ENCODE peak calls at places on chromosomes 3 and 15, in nine cellular contexts. E is IMR-90; F is stimulated activated CD4-positive, alpha-beta T cell treated with anti-CD3 and anti-CD28 coated beads, Interleukin-1b, Interleukin-23, amount 100 ng/mL, for 1 hour; R is activated T-cell treated with anti-CD3 and anti-CD28 coated beads, Interleukin-2, amount 50 U/mL, for 1 hour; K is EH; Z is thoracic aorta; A is GM06990; X is skeletal muscle cell; C is HT1080. V is an unnamed sample.

GRCh38 chr3:38039101-38039898 is at the start of gene DLEC1:
- DNase-seq in K (peak; percentile 72), Z (no peak), E (peak; percentile 46), F (peak; percentile 39), X (no peak), A (peak; percentile 76), R (peak; percentile 76), C (no peak), V (peak; percentile 57)

GRCh38 chr3:14125193-14126016 is 553 bp downstream of the TMEM43 start:
- DNase-seq in A (no peak), Z (no peak), E (peak; percentile 94), X (peak; percentile 86), F (no peak), R (peak; percentile 65), K (peak; percentile 97), C (peak; percentile 94), V (no peak)

GRCh38 chr3:187456268-187456667 is 88.1 kb downstream of the RTP4 start:
- DNase-seq in A (no peak), K (peak; percentile 18), C (no peak), Z (peak; percentile 38), R (no peak), E (no peak), X (peak; percentile 0), F (no peak), V (no peak)

GRCh38 chr3:122992628-122993570 is 34.7 kb downstream of the SEMA5B start:
- DNase-seq in K (no peak), C (no peak), R (no peak), F (no peak), Z (no peak), A (no peak), E (no peak), X (no peak), V (no peak)

GRCh38 chr3:184566441-184567414 is 5.1 kb downstream of the EPHB3 start:
- DNase-seq in Z (no peak), F (no peak), C (no peak), K (no peak), E (no peak), X (no peak), R (no peak), A (no peak), V (no peak)

GRCh38 chr3:5264896-5265770 is 77.6 kb downstream of the EDEM1 start:
- DNase-seq in C (no peak), F (no peak), X (no peak), Z (no peak), E (peak; percentile 4), K (peak; percentile 62), A (no peak), R (no peak), V (no peak)

GRCh38 chr15:23497710-23498111 is 50.7 kb upstream of the GOLGA6L2 start:
- DNase-seq in E (no peak), K (peak; percentile 1), C (no peak), R (no peak), Z (no peak), F (no peak), A (no peak), X (no peak), V (no peak)

GRCh38 chr15:51160484-51160883 is 65.8 kb upstream of the TNFAIP8L3 start:
- DNase-seq in E (no peak), R (no peak), K (no peak), C (no peak), Z (no peak), A (no peak), X (no peak), F (no peak), V (no peak)

GRCh38 chr15:28125673-28126651 is 26.8 kb upstream of the OCA2 start:
- DNase-seq in R (no peak), Z (no peak), F (no peak), E (peak; percentile 64), X (no peak), K (peak; percentile 60), A (no peak), C (peak; percentile 32), V (no peak)

GRCh38 chr15:68051109-68051508 is 3.0 kb upstream of the PIAS1 start:
- DNase-seq in A (no peak), F (no peak), C (no peak), X (no peak), R (no peak), K (no peak), Z (no peak), E (no peak), V (no peak)

GRCh38 chr15:25710184-25710583 is 152.9 kb downstream of the ATP10A start:
- DNase-seq in K (peak; percentile 34), A (no peak), R (peak; percentile 53), X (no peak), C (peak; percentile 23), Z (no peak), E (no peak), F (peak; percentile 25), V (peak; percentile 34)

GRCh38 chr15:57731543-57732103 is 25.1 kb downstream of the POLR2M start:
- DNase-seq in F (no peak), E (no peak), K (no peak), X (no peak), C (no peak), A (no peak), Z (no peak), R (no peak), V (no peak)

GRCh38 chr3:196397941-196398340 is 34.3 kb downstream of the UBXN7 start:
- DNase-seq in K (no peak), X (no peak), E (no peak), Z (no peak), F (no peak), C (no peak), A (no peak), R (no peak), V (no peak)

GRCh38 chr15:72770673-72771328 is 12.8 kb downstream of the ADPGK start:
- DNase-seq in A (no peak), X (no peak), K (no peak), C (no peak), F (no peak), Z (no peak), R (no peak), E (no peak), V (no peak)

GRCh38 chr3:62614527-62614926 is 241.2 kb upstream of the FEZF2 start:
- DNase-seq in R (no peak), X (no peak), C (no peak), E (no peak), K (no peak), F (no peak), A (no peak), Z (no peak), V (no peak)

GRCh38 chr3:194565597-194566190 is 67.5 kb downstream of the TMEM44 start:
- DNase-seq in F (no peak), X (no peak), R (no peak), C (no peak), K (peak; percentile 89), E (peak; percentile 76), Z (no peak), A (no peak), V (no peak)

GRCh38 chr15:62454567-62455172 is 289.6 kb upstream of the C2CD4B start:
- DNase-seq in K (peak; percentile 58), X (no peak), E (peak; percentile 57), C (peak; percentile 16), A (no peak), R (no peak), Z (no peak), F (no peak), V (no peak)

GRCh38 chr3:12755754-12756153 is 3.3 kb downstream of the TMEM40 start:
- DNase-seq in X (no peak), E (no peak), C (no peak), R (no peak), A (no peak), K (no peak), F (no peak), Z (no peak), V (no peak)

GRCh38 chr3:145939431-145939830 is 221.6 kb downstream of the PLOD2 start:
- DNase-seq in K (no peak), E (no peak), Z (no peak), R (no peak), F (no peak), X (no peak), A (no peak), C (no peak), V (no peak)

GRCh38 chr3:151863611-151864010 is 9.8 kb upstream of the SUCNR1 start:
- DNase-seq in K (peak; percentile 30), F (no peak), X (no peak), C (no peak), Z (no peak), E (peak; percentile 55), A (no peak), R (no peak), V (no peak)

GRCh38 chr3:24387493-24387892 is 107.2 kb downstream of the THRB start:
- DNase-seq in X (peak; percentile 5), Z (no peak), F (no peak), R (no peak), E (no peak), A (no peak), K (peak; percentile 56), C (peak; percentile 34), V (no peak)

GRCh38 chr15:99306694-99307338 is 55.5 kb downstream of the LRRC28 start:
- DNase-seq in Z (no peak), F (no peak), E (peak; percentile 8), X (no peak), R (no peak), C (no peak), K (no peak), A (no peak), V (no peak)

GRCh38 chr15:81001180-81002003 is 669 bp downstream of the TLNRD1 start:
- DNase-seq in R (peak; percentile 67), Z (no peak), A (peak; percentile 72), K (peak; percentile 66), E (peak; percentile 35), C (peak; percentile 26), X (no peak), F (peak; percentile 28), V (peak; percentile 64)

GRCh38 chr15:73081321-73081958 is 29.2 kb downstream of the NEO1 start:
- DNase-seq in K (peak; percentile 67), R (peak; percentile 24), E (peak; percentile 71), F (no peak), C (peak; percentile 43), A (no peak), X (peak; percentile 10), Z (no peak), V (no peak)

GRCh38 chr15:98611808-98612207 is 36.5 kb upstream of the IGF1R start:
- DNase-seq in C (no peak), Z (no peak), R (no peak), K (no peak), E (no peak), F (no peak), X (no peak), A (no peak), V (no peak)

GRCh38 chr3:10088256-10088655 is 19.8 kb downstream of the FANCD2OS start:
- DNase-seq in Z (no peak), C (no peak), X (no peak), K (no peak), F (no peak), R (no peak), A (no peak), E (no peak), V (no peak)

GRCh38 chr3:106326941-106327765 is 458.3 kb upstream of the CBLB start:
- DNase-seq in Z (no peak), F (no peak), X (no peak), K (peak; percentile 67), C (peak; percentile 55), A (no peak), E (peak; percentile 43), R (no peak), V (no peak)

GRCh38 chr3:171491412-171491811 is 31.2 kb upstream of the TNIK start:
- DNase-seq in X (no peak), E (peak; percentile 3), Z (no peak), F (no peak), C (peak; percentile 17), R (no peak), A (no peak), K (no peak), V (no peak)